ENCODE peak calls at places on chromosome 15, in four cellular contexts. One of them, this sample, is unnamed.
A peak's percentile ranks its signal among the peaks of the same experiment; 100 is the strongest.

GRCh38 chr15:81038975-81039607 is 38.4 kb downstream of the TLNRD1 start:
- DNase-seq in K562: no peak
- DNase-seq in H1: no peak
- DNase-seq in GM12878: no peak
- DNase-seq in this sample: no peak

GRCh38 chr15:77032052-77032646 is 37.2 kb downstream of the PSTPIP1 start:
- DNase-seq in H1: no peak
- DNase-seq in K562: no peak
- DNase-seq in GM12878: no peak
- DNase-seq in this sample: no peak

GRCh38 chr15:74245342-74245931 is 9.3 kb downstream of the CCDC33 start:
- DNase-seq in K562: peak; percentile 27
- DNase-seq in H1: no peak
- DNase-seq in GM12878: no peak
- DNase-seq in this sample: no peak

GRCh38 chr15:42737529-42738328 is 801 bp upstream of the CDAN1 start:
- DNase-seq in K562: no peak
- DNase-seq in GM12878: no peak
- DNase-seq in H1: no peak
- DNase-seq in this sample: peak; percentile 4

GRCh38 chr15:73873889-73874511 is 636 bp downstream of the TBC1D21 start:
- DNase-seq in GM12878: no peak
- DNase-seq in H1: no peak
- DNase-seq in K562: peak; percentile 57
- DNase-seq in this sample: peak; percentile 68

GRCh38 chr15:95921404-95921803 is 409.1 kb upstream of the NR2F2 start:
- DNase-seq in H1: no peak
- DNase-seq in K562: no peak
- DNase-seq in GM12878: no peak
- DNase-seq in this sample: no peak

GRCh38 chr15:76986743-76987142 is 8.2 kb upstream of the PSTPIP1 start:
- DNase-seq in GM12878: no peak
- DNase-seq in H1: no peak
- DNase-seq in K562: no peak
- DNase-seq in this sample: no peak

GRCh38 chr15:39781967-39782292 is 711 bp downstream of the FSIP1 start:
- DNase-seq in GM12878: no peak
- DNase-seq in H1: no peak
- DNase-seq in K562: no peak
- DNase-seq in this sample: no peak

GRCh38 chr15:81182746-81183402 is 13.8 kb upstream of the IL16 start:
- DNase-seq in K562: no peak
- DNase-seq in GM12878: no peak
- DNase-seq in H1: no peak
- DNase-seq in this sample: no peak

GRCh38 chr15:33766329-33766728 is 202.0 kb upstream of the CHRM5 start:
- DNase-seq in K562: no peak
- DNase-seq in H1: no peak
- DNase-seq in GM12878: no peak
- DNase-seq in this sample: no peak

GRCh38 chr15:82315519-82316246 is 33.6 kb downstream of the GOLGA6L10 start:
- DNase-seq in K562: no peak
- DNase-seq in GM12878: no peak
- DNase-seq in H1: no peak
- DNase-seq in this sample: no peak

GRCh38 chr15:97730315-97730714 is 230.2 kb upstream of the ARRDC4 start:
- DNase-seq in H1: no peak
- DNase-seq in K562: no peak
- DNase-seq in GM12878: no peak
- DNase-seq in this sample: no peak

GRCh38 chr15:80246425-80246894 is 5.6 kb downstream of the CTXND1 start:
- DNase-seq in H1: no peak
- DNase-seq in GM12878: no peak
- DNase-seq in K562: no peak
- DNase-seq in this sample: peak; percentile 3

GRCh38 chr15:81327526-81327925 is 3.6 kb upstream of the STARD5 start:
- DNase-seq in H1: no peak
- DNase-seq in GM12878: no peak
- DNase-seq in K562: no peak
- DNase-seq in this sample: peak; percentile 91

GRCh38 chr15:74399511-74400312 is 32.3 kb upstream of the CYP11A1 start:
- DNase-seq in GM12878: no peak
- DNase-seq in H1: no peak
- DNase-seq in K562: no peak
- DNase-seq in this sample: peak; percentile 89

GRCh38 chr15:71334434-71334833 is 219.2 kb downstream of the THSD4 start:
- DNase-seq in GM12878: no peak
- DNase-seq in K562: no peak
- DNase-seq in H1: no peak
- DNase-seq in this sample: no peak

GRCh38 chr15:56040081-56041035 is 46.9 kb upstream of the NEDD4 start:
- DNase-seq in H1: peak; percentile 25
- DNase-seq in GM12878: no peak
- DNase-seq in K562: no peak
- DNase-seq in this sample: peak; percentile 98

GRCh38 chr15:56042031-56042430 is 48.6 kb upstream of the NEDD4 start:
- DNase-seq in K562: no peak
- DNase-seq in GM12878: no peak
- DNase-seq in H1: no peak
- DNase-seq in this sample: peak; percentile 29

GRCh38 chr15:56045068-56045748 is 51.8 kb upstream of the NEDD4 start:
- DNase-seq in H1: no peak
- DNase-seq in GM12878: no peak
- DNase-seq in K562: no peak
- DNase-seq in this sample: no peak

GRCh38 chr15:56042523-56042922 is 49.1 kb upstream of the NEDD4 start:
- DNase-seq in GM12878: no peak
- DNase-seq in H1: no peak
- DNase-seq in K562: no peak
- DNase-seq in this sample: no peak

DNA sequence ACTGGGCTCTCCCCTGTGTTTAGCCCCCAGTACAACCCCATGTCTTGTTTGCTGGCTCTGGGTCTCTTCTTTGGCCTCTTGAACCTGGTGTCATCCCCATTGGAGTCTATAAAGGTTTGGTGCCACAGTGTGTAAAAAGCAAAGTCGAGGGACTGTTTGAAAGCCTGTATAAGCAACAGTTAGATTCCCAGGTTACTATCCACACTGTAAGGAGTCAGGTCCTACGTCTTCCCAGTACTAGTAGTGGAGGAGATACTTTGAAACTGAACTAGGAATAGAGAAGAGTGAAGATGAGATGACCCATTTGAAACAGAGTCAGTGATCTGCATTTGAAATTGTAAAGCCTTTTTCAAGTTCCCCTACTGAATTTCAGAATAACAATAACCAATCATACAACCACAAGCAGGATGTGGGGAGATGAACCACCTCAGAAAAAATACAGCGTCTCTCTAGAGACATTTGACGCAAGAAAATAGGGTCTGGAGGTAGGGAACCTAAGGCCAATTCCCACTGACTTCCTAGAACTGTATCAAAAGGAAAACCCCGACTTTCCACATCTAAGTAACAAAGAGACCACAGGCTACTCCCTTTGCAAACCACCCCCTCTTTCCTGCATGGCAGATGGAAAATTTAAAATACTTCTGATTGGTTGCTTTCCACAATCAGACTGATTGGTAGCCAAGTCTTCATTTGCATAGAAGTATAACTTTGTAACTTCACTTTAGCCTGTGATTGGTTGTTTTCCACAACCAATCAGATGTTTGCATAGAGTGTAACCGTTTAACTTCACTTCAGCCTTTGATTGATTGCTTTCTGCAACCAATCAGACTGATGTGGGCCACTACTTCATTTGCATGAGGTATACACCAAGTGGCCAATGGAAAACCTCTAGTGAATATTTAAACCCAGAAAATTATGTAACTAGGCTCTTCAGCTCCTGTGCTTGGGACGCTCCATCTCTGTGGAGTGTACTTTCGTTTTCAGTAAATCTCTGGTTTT is 49.9 kb upstream of the NEDD4 start:
- DNase-seq in K562: no peak
- DNase-seq in H1: no peak
- DNase-seq in GM12878: peak; percentile 13
- DNase-seq in this sample: no peak
- TF ChIP-seq CHD1 in K562: no peak
- TF ChIP-seq CHD1 in H1: no peak
- TF ChIP-seq CHD1 in GM12878: no peak
- TF ChIP-seq CHD1 in this sample: no peak

DNA sequence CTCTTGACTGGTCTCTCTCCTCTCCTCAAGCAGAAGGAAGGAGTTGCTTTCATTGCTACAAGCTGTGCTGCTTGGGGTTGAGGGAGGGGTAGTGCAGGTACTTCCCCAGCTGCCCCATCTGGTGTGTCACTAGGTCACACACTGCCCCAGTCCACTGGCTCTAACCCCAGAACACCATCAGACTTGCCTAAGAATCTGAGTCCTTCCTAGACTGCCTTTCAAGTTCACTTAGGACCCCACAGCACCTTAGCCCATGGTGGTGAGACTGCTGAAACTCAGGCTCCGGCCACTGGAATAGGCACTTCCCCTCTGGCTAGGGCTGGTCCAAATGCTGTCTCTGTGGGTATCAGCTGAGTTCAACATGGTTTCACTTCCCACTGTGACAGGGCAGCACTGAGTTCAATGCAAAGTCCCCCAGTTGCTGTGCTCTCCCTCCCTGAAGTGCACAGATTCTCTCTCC is 279.7 kb upstream of the GOLGA6L4 start:
- DNase-seq in K562: no peak
- DNase-seq in H1: no peak
- DNase-seq in GM12878: peak; percentile 87
- DNase-seq in this sample: no peak
- TF ChIP-seq CHD1 in K562: no peak
- TF ChIP-seq CHD1 in H1: no peak
- TF ChIP-seq CHD1 in GM12878: no peak
- TF ChIP-seq CHD1 in this sample: no peak

GRCh38 chr15:101805605-101806345 is 2.5 kb downstream of the OR4F6 start:
- DNase-seq in K562: no peak
- DNase-seq in H1: no peak
- DNase-seq in GM12878: no peak
- DNase-seq in this sample: no peak
- TF ChIP-seq CHD1 in K562: no peak
- TF ChIP-seq CHD1 in H1: no peak
- TF ChIP-seq CHD1 in GM12878: no peak
- TF ChIP-seq CHD1 in this sample: no peak

GRCh38 chr15:100847194-100847593 is 32.4 kb upstream of the ALDH1A3 start:
- DNase-seq in K562: no peak
- DNase-seq in H1: no peak
- DNase-seq in GM12878: no peak
- DNase-seq in this sample: no peak

GRCh38 chr15:100841426-100841825 is 38.2 kb upstream of the ALDH1A3 start:
- DNase-seq in K562: no peak
- DNase-seq in GM12878: no peak
- DNase-seq in H1: no peak
- DNase-seq in this sample: no peak

GRCh38 chr15:100844778-100845177 is 34.9 kb upstream of the ALDH1A3 start:
- DNase-seq in K562: no peak
- DNase-seq in GM12878: no peak
- DNase-seq in H1: no peak
- DNase-seq in this sample: no peak

GRCh38 chr15:100844167-100844566 is 35.5 kb upstream of the ALDH1A3 start:
- DNase-seq in H1: no peak
- DNase-seq in GM12878: no peak
- DNase-seq in K562: no peak
- DNase-seq in this sample: no peak

DNA sequence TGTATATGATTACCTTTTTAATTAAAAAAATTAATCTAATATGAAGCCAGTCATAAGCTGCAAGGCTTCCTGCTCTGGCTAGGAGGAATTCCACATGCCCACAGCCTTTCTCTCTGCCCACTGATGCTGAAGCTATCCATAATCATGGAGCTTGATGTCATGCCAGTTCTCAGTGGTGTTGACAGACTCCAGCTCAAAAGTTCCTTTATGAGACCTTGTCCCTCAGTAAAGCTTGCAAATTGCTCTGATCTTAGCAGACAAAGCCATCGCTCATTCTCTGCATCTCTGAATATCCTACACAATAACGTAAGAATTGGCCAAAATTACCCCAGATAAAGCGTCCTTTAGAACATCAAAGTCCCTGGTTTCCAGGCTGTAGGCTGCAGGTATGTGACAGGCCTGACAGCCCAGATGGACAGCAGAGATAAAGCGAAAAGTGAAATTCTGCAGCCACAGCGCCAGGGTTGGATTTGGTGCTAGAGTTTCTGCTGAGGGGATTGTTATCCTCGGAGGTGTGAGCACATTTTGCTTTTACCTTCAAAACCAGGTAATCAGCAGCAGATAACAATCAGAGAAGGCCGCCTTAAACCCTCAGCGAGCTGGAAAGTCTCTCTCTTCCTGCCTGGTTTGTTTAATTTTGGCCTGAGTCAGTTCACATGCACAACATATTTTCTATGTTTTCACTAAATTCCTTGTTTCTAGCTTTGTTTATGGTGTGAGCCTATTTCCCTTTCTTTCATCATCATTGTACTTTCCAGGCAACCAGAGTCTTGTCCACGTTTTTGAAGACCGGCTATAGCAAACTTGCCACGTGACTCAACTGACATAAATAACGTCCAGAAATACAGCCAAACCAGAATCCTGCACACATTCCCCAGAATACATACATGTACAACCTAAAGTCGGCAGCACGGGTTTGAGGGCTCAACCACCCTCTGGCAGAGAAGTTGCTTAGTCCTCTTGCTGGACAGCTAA is 36.6 kb upstream of the ALDH1A3 start:
- DNase-seq in GM12878: no peak
- DNase-seq in K562: no peak
- DNase-seq in H1: no peak
- DNase-seq in this sample: peak; percentile 92
- TF ChIP-seq CHD1 in GM12878: no peak
- TF ChIP-seq CHD1 in K562: no peak
- TF ChIP-seq CHD1 in H1: no peak
- TF ChIP-seq CHD1 in this sample: no peak